ENCODE peak calls at places on chromosomes 2 and 18, in six cellular contexts. One of them, this sample, is unnamed.

GRCh38 chr2:168196764-168197180 is 50.6 kb downstream of the STK39 start:
- ATAC-seq in body of pancreas: peak; percentile 92
- ATAC-seq in DND-41: no peak
- ATAC-seq in GM12878: no peak
- ATAC-seq in HepG2: peak; percentile 83
- ATAC-seq in heart right ventricle: no peak
- ATAC-seq in this sample: no peak

GRCh38 chr18:32919799-32920198 is 147.0 kb upstream of the KLHL14 start:
- ATAC-seq in HepG2: peak; percentile 100
- ATAC-seq in heart right ventricle: no peak
- ATAC-seq in body of pancreas: no peak
- ATAC-seq in DND-41: peak; percentile 98
- ATAC-seq in GM12878: peak; percentile 86
- ATAC-seq in this sample: no peak

GRCh38 chr2:173552540-173552939 is 197.9 kb downstream of the CDCA7 start:
- ATAC-seq in DND-41: no peak
- ATAC-seq in body of pancreas: no peak
- ATAC-seq in HepG2: no peak
- ATAC-seq in heart right ventricle: no peak
- ATAC-seq in GM12878: no peak
- ATAC-seq in this sample: no peak

GRCh38 chr2:82950148-82950547 is 1508.9 kb downstream of the SUCLG1 start:
- ATAC-seq in GM12878: no peak
- ATAC-seq in body of pancreas: no peak
- ATAC-seq in HepG2: no peak
- ATAC-seq in heart right ventricle: no peak
- ATAC-seq in DND-41: no peak
- ATAC-seq in this sample: no peak

GRCh38 chr2:176504431-176504830 is 235.2 kb downstream of the MTX2 start:
- ATAC-seq in DND-41: no peak
- ATAC-seq in HepG2: no peak
- ATAC-seq in body of pancreas: no peak
- ATAC-seq in GM12878: no peak
- ATAC-seq in heart right ventricle: no peak
- ATAC-seq in this sample: peak; percentile 69

GRCh38 chr2:168802825-168803726 is 639 bp downstream of the NOSTRIN start:
- ATAC-seq in HepG2: no peak
- ATAC-seq in heart right ventricle: no peak
- ATAC-seq in GM12878: no peak
- ATAC-seq in DND-41: no peak
- ATAC-seq in body of pancreas: peak; percentile 72
- ATAC-seq in this sample: no peak

GRCh38 chr2:31987454-31987853 is 23.4 kb downstream of the MEMO1 start:
- ATAC-seq in DND-41: no peak
- ATAC-seq in body of pancreas: peak; percentile 42
- ATAC-seq in heart right ventricle: peak; percentile 91
- ATAC-seq in GM12878: peak; percentile 56
- ATAC-seq in HepG2: no peak
- ATAC-seq in this sample: no peak

GRCh38 chr2:3249477-3249962 is 128.1 kb downstream of the EIPR1 start:
- ATAC-seq in HepG2: no peak
- ATAC-seq in heart right ventricle: no peak
- ATAC-seq in GM12878: no peak
- ATAC-seq in body of pancreas: no peak
- ATAC-seq in DND-41: no peak
- ATAC-seq in this sample: no peak

DNA sequence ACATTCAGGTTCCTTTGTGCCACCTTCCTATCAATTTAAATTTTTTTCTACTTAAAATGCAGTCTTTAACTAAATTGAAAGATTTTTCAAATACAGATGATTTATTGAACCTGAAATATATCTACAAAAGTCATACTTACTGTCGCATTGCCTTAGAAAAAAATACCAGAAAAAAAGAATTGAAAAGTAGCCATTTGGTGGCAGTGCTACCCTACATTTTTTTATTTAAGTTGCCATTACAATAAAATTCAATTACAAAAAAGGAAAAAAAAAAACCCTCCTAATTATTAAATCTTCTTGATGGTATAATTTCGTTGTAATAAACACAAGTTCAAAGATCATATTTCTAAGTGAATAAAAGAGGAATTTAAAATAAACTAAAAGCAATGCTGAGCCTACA is 43.4 kb downstream of the DSC3 start:
- ATAC-seq in GM12878: no peak
- ATAC-seq in HepG2: no peak
- ATAC-seq in heart right ventricle: no peak
- ATAC-seq in DND-41: no peak
- ATAC-seq in body of pancreas: no peak
- ATAC-seq in this sample: no peak
- TF ChIP-seq CTCF in GM12878: no peak
- TF ChIP-seq CTCF in HepG2: peak; percentile 12
- TF ChIP-seq CTCF in heart right ventricle: peak; percentile 11
- TF ChIP-seq CTCF in DND-41: no peak
- TF ChIP-seq CTCF in body of pancreas: peak; percentile 21
- TF ChIP-seq CTCF in this sample: no peak

DNA sequence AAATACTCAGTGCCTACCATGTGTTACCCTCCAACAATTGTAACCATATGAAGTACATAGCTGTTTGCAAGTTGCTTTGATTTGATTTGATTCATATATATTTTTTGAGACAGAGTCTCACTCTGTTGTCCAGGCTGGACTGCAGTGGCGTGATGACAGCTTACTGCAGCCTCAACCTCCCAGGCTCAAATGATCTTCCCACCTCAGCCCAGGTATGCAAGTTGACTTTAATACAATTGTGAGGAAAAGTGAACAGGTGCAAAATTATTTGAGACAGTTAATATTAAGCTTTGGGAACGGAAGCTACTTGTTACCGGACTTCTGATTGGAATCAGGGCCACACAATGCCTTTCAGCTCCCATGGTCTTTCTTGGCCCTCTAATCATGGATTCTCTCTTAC is 1.3 kb upstream of the RPL37A start:
- ATAC-seq in GM12878: no peak
- ATAC-seq in HepG2: no peak
- ATAC-seq in DND-41: no peak
- ATAC-seq in heart right ventricle: no peak
- ATAC-seq in body of pancreas: no peak
- ATAC-seq in this sample: no peak
- H3K4me1 ChIP-seq in GM12878: peaks cover 32% of the 10 kb centered on the region
- H3K4me1 ChIP-seq in HepG2: peaks cover 42% of the 10 kb centered on the region
- H3K4me1 ChIP-seq in DND-41: peaks cover 36% of the 10 kb centered on the region
- H3K4me1 ChIP-seq in heart right ventricle: peaks cover 25% of the 10 kb centered on the region
- H3K4me1 ChIP-seq in body of pancreas: peaks cover 34% of the 10 kb centered on the region
- H3K4me1 ChIP-seq in this sample: peaks cover 5% of the 10 kb centered on the region

DNA sequence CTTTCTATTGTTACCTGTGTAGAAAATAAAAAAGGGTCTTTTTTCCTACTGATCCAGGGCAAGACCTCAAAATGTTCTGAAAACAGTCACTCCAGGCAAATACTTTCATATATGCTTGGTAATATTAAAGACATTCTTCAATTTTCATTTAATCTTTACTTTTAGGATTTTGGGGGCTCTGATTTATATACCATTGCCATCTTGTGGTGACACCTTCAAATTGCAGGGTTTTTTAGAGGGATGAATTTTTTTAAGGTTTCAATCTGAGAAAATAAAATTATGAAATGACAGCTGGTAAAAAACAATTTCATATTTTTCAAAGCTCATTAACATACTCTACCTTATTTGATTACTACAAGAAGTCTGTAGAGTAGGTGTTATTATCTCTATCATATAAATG is 26.8 kb downstream of the MAPK4 start:
- ATAC-seq in HepG2: no peak
- ATAC-seq in DND-41: no peak
- ATAC-seq in body of pancreas: no peak
- ATAC-seq in heart right ventricle: no peak
- ATAC-seq in GM12878: no peak
- ATAC-seq in this sample: no peak
- TF ChIP-seq CTCF in HepG2: peak; percentile 5
- TF ChIP-seq CTCF in DND-41: peak; percentile 51
- TF ChIP-seq CTCF in body of pancreas: peak; percentile 32
- TF ChIP-seq CTCF in heart right ventricle: no peak
- TF ChIP-seq CTCF in GM12878: no peak
- TF ChIP-seq CTCF in this sample: no peak

GRCh38 chr2:85258194-85258605 is 69.6 kb downstream of the TGOLN2 start:
- ATAC-seq in DND-41: no peak
- ATAC-seq in HepG2: no peak
- ATAC-seq in GM12878: no peak
- ATAC-seq in heart right ventricle: no peak
- ATAC-seq in body of pancreas: no peak
- ATAC-seq in this sample: no peak

GRCh38 chr2:85255456-85255812 is 72.4 kb downstream of the TGOLN2 start:
- ATAC-seq in GM12878: no peak
- ATAC-seq in DND-41: no peak
- ATAC-seq in heart right ventricle: peak; percentile 23
- ATAC-seq in body of pancreas: no peak
- ATAC-seq in HepG2: peak; percentile 18
- ATAC-seq in this sample: no peak

GRCh38 chr2:85259101-85259590 is 68.6 kb downstream of the TGOLN2 start:
- ATAC-seq in body of pancreas: no peak
- ATAC-seq in heart right ventricle: no peak
- ATAC-seq in GM12878: no peak
- ATAC-seq in DND-41: no peak
- ATAC-seq in HepG2: peak; percentile 31
- ATAC-seq in this sample: no peak

GRCh38 chr2:85255813-85256581 is 71.8 kb downstream of the TGOLN2 start:
- ATAC-seq in GM12878: no peak
- ATAC-seq in body of pancreas: peak; percentile 79
- ATAC-seq in DND-41: no peak
- ATAC-seq in HepG2: peak; percentile 79
- ATAC-seq in heart right ventricle: peak; percentile 48
- ATAC-seq in this sample: peak; percentile 41

GRCh38 chr2:85257359-85258193 is 70.2 kb downstream of the TGOLN2 start:
- ATAC-seq in GM12878: peak; percentile 45
- ATAC-seq in heart right ventricle: peak; percentile 71
- ATAC-seq in body of pancreas: no peak
- ATAC-seq in HepG2: no peak
- ATAC-seq in DND-41: no peak
- ATAC-seq in this sample: peak; percentile 59
- H3K4me1 ChIP-seq in GM12878: no peaks in the 10 kb centered on the region
- H3K4me1 ChIP-seq in heart right ventricle: peaks cover 74% of the 10 kb centered on the region
- H3K4me1 ChIP-seq in body of pancreas: peaks cover 19% of the 10 kb centered on the region
- H3K4me1 ChIP-seq in HepG2: peaks cover 27% of the 10 kb centered on the region
- H3K4me1 ChIP-seq in DND-41: no peaks in the 10 kb centered on the region
- H3K4me1 ChIP-seq in this sample: no peaks in the 10 kb centered on the region

DNA sequence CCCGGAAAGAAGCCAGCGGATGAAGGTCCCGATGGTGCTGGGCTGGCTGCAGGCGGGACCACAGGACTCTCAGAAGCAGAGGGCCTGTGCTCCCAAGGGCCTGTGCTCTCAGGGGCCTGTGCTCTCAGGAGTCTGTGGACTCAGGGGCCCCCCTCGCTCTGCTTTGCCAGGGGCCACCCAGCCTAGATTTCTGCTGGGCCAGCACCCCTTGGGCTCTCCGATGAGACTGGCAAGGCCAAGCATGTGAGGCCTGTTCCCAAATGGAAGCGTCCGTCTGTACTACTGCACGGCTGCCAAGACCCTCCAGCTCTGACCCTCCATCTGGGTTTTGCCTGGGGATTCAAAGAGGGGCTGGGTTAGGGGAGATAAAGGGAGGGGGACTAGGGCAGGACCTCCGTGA is 54.6 kb downstream of the SH3BP4 start:
- ATAC-seq in body of pancreas: no peak
- ATAC-seq in DND-41: no peak
- ATAC-seq in heart right ventricle: peak; percentile 10
- ATAC-seq in HepG2: no peak
- ATAC-seq in GM12878: no peak
- ATAC-seq in this sample: no peak
- TF ChIP-seq CTCF in body of pancreas: no peak
- TF ChIP-seq CTCF in DND-41: no peak
- TF ChIP-seq CTCF in heart right ventricle: no peak
- TF ChIP-seq CTCF in HepG2: no peak
- TF ChIP-seq CTCF in GM12878: no peak
- TF ChIP-seq CTCF in this sample: no peak

GRCh38 chr2:227608469-227609338 is 5.9 kb downstream of the SCYGR3 start:
- ATAC-seq in DND-41: no peak
- ATAC-seq in body of pancreas: no peak
- ATAC-seq in HepG2: no peak
- ATAC-seq in GM12878: peak; percentile 84
- ATAC-seq in heart right ventricle: no peak
- ATAC-seq in this sample: peak; percentile 19
- H3K4me1 ChIP-seq in DND-41: no peaks in the 10 kb centered on the region
- H3K4me1 ChIP-seq in body of pancreas: no peaks in the 10 kb centered on the region
- H3K4me1 ChIP-seq in HepG2: no peaks in the 10 kb centered on the region
- H3K4me1 ChIP-seq in GM12878: peaks cover 3% of the 10 kb centered on the region
- H3K4me1 ChIP-seq in heart right ventricle: no peaks in the 10 kb centered on the region
- H3K4me1 ChIP-seq in this sample: no peaks in the 10 kb centered on the region